ENCODE peak calls at places on chromosome X, in five cellular contexts. A, N, K, E and F are unnamed samples.

GRCh38 chrX:9515464-9515863 is 50.6 kb downstream of the TBL1X start:
- DNase-seq in A (no peak), N (no peak), K (no peak), E (no peak), F (no peak)

GRCh38 chrX:9788908-9789307 is 2.7 kb downstream of the SHROOM2 start:
- DNase-seq in A (no peak), N (no peak), K (no peak), E (peak), F (no peak)

GRCh38 chrX:75038925-75039324 is 113.7 kb upstream of the NEXMIF start:
- DNase-seq in A (no peak), N (peak), K (no peak), E (no peak), F (no peak)

GRCh38 chrX:94216738-94217137 is 542.7 kb downstream of the FAM133A start:
- DNase-seq in A (no peak), N (no peak), K (no peak), E (no peak), F (no peak)

GRCh38 chrX:139931646-139932076 is 1.2 kb downstream of the ATP11C start:
- DNase-seq in A (no peak), N (no peak), K (no peak), E (no peak), F (no peak)

GRCh38 chrX:21745756-21746155 is 12.2 kb downstream of the SMPX start:
- DNase-seq in A (no peak), N (peak), K (peak), E (peak), F (peak)

GRCh38 chrX:118074086-118074485 is 42.5 kb downstream of the KLHL13 start:
- DNase-seq in A (no peak), N (no peak), K (no peak), E (no peak), F (no peak)

GRCh38 chrX:13747836-13748235 is 13.3 kb downstream of the OFD1 start:
- DNase-seq in A (no peak), N (peak), K (peak), E (peak), F (no peak)

GRCh38 chrX:49039598-49040375 is 3.4 kb downstream of the TFE3 start:
- DNase-seq in A (peak), N (peak), K (peak), E (peak), F (peak)

GRCh38 chrX:41491267-41492004 is 44.3 kb downstream of the NYX start:
- DNase-seq in A (no peak), N (no peak), K (no peak), E (peak), F (peak)

GRCh38 chrX:142095816-142096215 is 109.3 kb downstream of the MAGEC2 start:
- DNase-seq in A (no peak), N (no peak), K (no peak), E (peak), F (no peak)

GRCh38 chrX:132119821-132120220 is 8.0 kb downstream of the FRMD7 start:
- DNase-seq in A (no peak), N (no peak), K (no peak), E (no peak), F (no peak)

GRCh38 chrX:112819013-112819635 is 21.5 kb downstream of the AMOT start:
- DNase-seq in A (no peak), N (no peak), K (no peak), E (peak), F (no peak)

GRCh38 chrX:103562801-103563200 is 22.5 kb upstream of the TCEAL4 start:
- DNase-seq in A (no peak), N (no peak), K (no peak), E (no peak), F (no peak)

GRCh38 chrX:107673933-107674479 is 45.7 kb downstream of the PRPS1 start:
- DNase-seq in A (peak), N (peak), K (peak), E (peak), F (no peak)

GRCh38 chrX:133979641-133980230 is 5.7 kb downstream of the GPC3 start:
- DNase-seq in A (no peak), N (no peak), K (no peak), E (no peak), F (no peak)

GRCh38 chrX:76931518-76931917 is 504.0 kb downstream of the MAGEE1 start:
- DNase-seq in A (no peak), N (peak), K (no peak), E (no peak), F (no peak)

GRCh38 chrX:12814434-12814833 is 23.2 kb downstream of the PRPS2 start:
- DNase-seq in A (no peak), N (peak), K (peak), E (peak), F (peak)

GRCh38 chrX:12945494-12945893 is 29.4 kb upstream of the TMSB4X start:
- DNase-seq in A (no peak), N (no peak), K (no peak), E (no peak), F (no peak)

GRCh38 chrX:118633530-118633929 is 93.9 kb upstream of the IL13RA1 start:
- DNase-seq in A (no peak), N (no peak), K (no peak), E (no peak), F (no peak)

GRCh38 chrX:54786972-54787371 is 11.1 kb downstream of the ITIH6 start:
- DNase-seq in A (no peak), N (peak), K (no peak), E (no peak), F (peak)

GRCh38 chrX:56812515-56813105 is 83.6 kb downstream of the NBDY start:
- DNase-seq in A (no peak), N (peak), K (no peak), E (no peak), F (no peak)

GRCh38 chrX:132876933-132877332 is 81.5 kb downstream of the HS6ST2 start:
- DNase-seq in A (no peak), N (no peak), K (no peak), E (no peak), F (no peak)

GRCh38 chrX:151359931-151360871 is 36.8 kb upstream of the VMA21 start:
- DNase-seq in A (peak), N (peak), K (peak), E (peak), F (peak)

GRCh38 chrX:118603981-118604380 is 108.4 kb downstream of the DOCK11 start:
- DNase-seq in A (no peak), N (peak), K (peak), E (peak), F (peak)

GRCh38 chrX:132533409-132533808 is 44.6 kb upstream of the MBNL3 start:
- DNase-seq in A (no peak), N (no peak), K (no peak), E (no peak), F (no peak)

GRCh38 chrX:9656277-9656676 is 109.4 kb downstream of the GPR143 start:
- DNase-seq in A (no peak), N (no peak), K (peak), E (no peak), F (no peak)

GRCh38 chrX:76802698-76803097 is 375.2 kb downstream of the MAGEE1 start:
- DNase-seq in A (no peak), N (no peak), K (no peak), E (no peak), F (peak)

GRCh38 chrX:120725874-120726273 is 96.0 kb upstream of the C1GALT1C1 start:
- DNase-seq in A (no peak), N (no peak), K (no peak), E (no peak), F (no peak)

GRCh38 chrX:151889451-151889850 is 23.2 kb upstream of the MAGEA4 start:
- DNase-seq in A (no peak), N (no peak), K (no peak), E (peak), F (no peak)

GRCh38 chrX:99091459-99091858 is 1318.6 kb downstream of the PCDH19 start:
- DNase-seq in A (no peak), N (no peak), K (no peak), E (no peak), F (no peak)
- H3K27ac ChIP-seq in A (no peak), N (no peak), K (no peak), E (no peak), F (no peak)

GRCh38 chrX:136765957-136766356 is 14.8 kb downstream of the ARHGEF6 start:
- DNase-seq in A (no peak), N (no peak), K (no peak), E (no peak), F (no peak)

GRCh38 chrX:136766785-136767103 is 14.0 kb downstream of the ARHGEF6 start:
- DNase-seq in A (no peak), N (no peak), K (no peak), E (no peak), F (no peak)

GRCh38 chrX:136764206-136764605 is 16.5 kb downstream of the ARHGEF6 start:
- DNase-seq in A (no peak), N (no peak), K (no peak), E (no peak), F (no peak)

GRCh38 chrX:136768469-136769084 is 12.2 kb downstream of the ARHGEF6 start:
- DNase-seq in A (no peak), N (peak), K (no peak), E (peak), F (peak)

GRCh38 chrX:136767104-136767941 is 13.4 kb downstream of the ARHGEF6 start:
- DNase-seq in A (peak), N (peak), K (peak), E (peak), F (peak)
- TF ChIP-seq CTCF in A (no peak), N (peak), K (no peak), E (no peak), F (no peak)

DNA sequence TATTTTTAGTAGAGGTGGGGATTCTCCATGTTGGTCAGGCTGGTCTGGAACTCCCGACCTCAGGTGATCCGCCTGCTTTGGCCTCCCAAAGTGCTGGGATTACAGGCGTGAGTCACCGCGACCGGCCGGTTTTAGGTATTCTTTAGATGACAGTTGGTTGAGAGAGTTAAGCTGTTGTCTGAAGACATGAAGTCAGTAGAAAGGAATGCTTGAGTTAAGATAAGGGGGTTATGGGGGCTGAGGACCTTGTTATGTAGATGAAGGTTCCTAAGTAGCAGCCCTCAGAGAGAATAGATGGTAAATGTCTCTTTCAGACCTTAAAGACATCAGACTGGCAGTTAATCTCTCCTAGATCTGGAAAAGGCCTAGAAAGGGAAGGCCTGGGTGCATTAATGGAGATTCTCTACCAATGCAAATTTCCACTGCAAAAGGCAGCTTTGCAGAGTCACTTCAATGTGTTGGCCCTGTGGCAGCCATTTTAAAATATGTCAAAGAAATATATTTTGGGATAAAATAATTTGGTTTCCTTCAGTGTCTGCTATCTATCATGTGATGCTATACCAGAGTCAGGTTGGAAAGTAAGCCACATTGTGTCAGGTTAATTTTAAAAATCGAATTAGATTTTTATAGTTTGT is 6.4 kb upstream of the ZNF674 start:
- DNase-seq in A (no peak), N (no peak), K (no peak), E (peak), F (no peak)
- H3K27ac ChIP-seq in A (no peak), N (no peak), K (no peak), E (peak), F (peak)

GRCh38 chrX:11787564-11787963 is 29.5 kb downstream of the MSL3 start:
- DNase-seq in A (peak), N (peak), K (peak), E (peak), F (no peak)
- TF ChIP-seq CTCF in A (peak), N (peak), K (peak), E (peak), F (no peak)

DNA sequence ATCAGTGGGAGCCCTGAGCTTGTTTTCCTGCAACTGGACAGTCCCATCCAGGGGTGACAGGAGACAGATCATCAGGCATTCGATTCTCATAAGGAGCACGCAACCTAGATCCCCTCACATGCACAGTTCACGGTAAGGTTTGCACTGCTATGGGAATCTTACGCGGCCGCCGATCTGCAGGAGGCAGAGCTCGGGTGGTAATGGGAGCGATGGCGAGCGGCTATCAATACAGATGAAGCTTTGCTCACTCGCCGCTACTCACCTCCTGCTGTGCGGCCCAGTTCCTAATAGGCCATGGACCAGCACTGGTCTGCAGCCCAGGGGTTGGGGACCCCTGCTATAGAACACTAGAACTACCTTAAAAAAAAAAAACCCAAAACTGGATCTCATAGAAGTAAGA is 45.4 kb downstream of the ARSD start:
- DNase-seq in A (no peak), N (no peak), K (no peak), E (no peak), F (no peak)
- H3K27ac ChIP-seq in A (no peak), N (no peak), K (no peak), E (no peak), F (no peak)

GRCh38 chrX:16212436-16212835 is 45.2 kb downstream of the MAGEB17 start:
- DNase-seq in A (no peak), N (peak), K (peak), E (peak), F (no peak)
- TF ChIP-seq CTCF in A (no peak), N (peak), K (no peak), E (peak), F (no peak)

GRCh38 chrX:148310402-148311200 is 189.8 kb upstream of the AFF2 start:
- DNase-seq in A (no peak), N (peak), K (no peak), E (no peak), F (no peak)
- H3K27ac ChIP-seq in A (no peak), N (peak), K (no peak), E (no peak), F (no peak)

DNA sequence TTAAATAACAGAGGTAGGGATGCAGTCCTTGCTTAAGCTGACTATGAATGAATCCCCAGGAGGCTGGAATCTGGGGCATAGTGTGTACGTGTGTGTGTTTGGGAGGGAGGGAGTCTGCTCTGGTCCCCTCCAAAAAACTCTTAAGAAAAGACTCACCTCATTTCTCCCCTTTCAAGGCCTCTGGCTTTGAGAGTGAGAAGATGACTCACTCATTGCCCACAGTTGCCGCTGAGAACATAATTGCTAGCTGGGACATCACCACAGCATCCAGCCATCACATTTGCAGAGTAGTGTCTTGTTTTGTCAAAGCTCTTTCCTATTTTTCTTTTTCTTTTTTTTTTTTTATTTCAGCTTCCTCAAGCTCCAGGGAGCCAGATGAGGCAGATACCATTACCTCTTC is 61.7 kb upstream of the LAS1L start:
- DNase-seq in A (no peak), N (no peak), K (no peak), E (no peak), F (no peak)
- TF ChIP-seq CTCF in A (no peak), N (no peak), K (no peak), E (no peak), F (no peak)